ENCODE peak calls at places on chromosomes 1 and 21, in ten cellular contexts. C is CD4-positive, alpha-beta T cell; P is ovary; F is CD8-positive, alpha-beta T cell; M is Peyer's patch; V is body of pancreas; E is CD8-positive, alpha-beta memory T cell; R is brain microvascular endothelial cell; H is pancreas; D is upper lobe of right lung. J is an unnamed sample.

GRCh38 chr1:222785553-222785952 is 29.3 kb upstream of the DISP1 start:
- DNase-seq in C (no peak), P (no peak), F (no peak), M (no peak), V (no peak), E (no peak), R (no peak), H (no peak), D (no peak), J (no peak)

GRCh38 chr1:68163220-68163619 is 69.1 kb downstream of the WLS start:
- DNase-seq in C (no peak), P (no peak), F (no peak), M (no peak), V (no peak), E (no peak), R (no peak), H (no peak), D (no peak), J (no peak)

GRCh38 chr1:204408074-204408507 is 3.5 kb downstream of the PPP1R15B start:
- DNase-seq in C (peak; percentile 25), P (peak; percentile 75), F (peak; percentile 43), M (no peak), V (peak; percentile 74), E (peak; percentile 13), R (peak; percentile 43), H (peak; percentile 59), D (peak; percentile 76), J (no peak)

GRCh38 chr1:224864006-224864405 is 65.5 kb upstream of the DNAH14 start:
- DNase-seq in C (no peak), P (no peak), F (no peak), M (no peak), V (no peak), E (no peak), R (no peak), H (no peak), D (no peak), J (no peak)

GRCh38 chr1:207672525-207673130 is 27.7 kb downstream of the CR1L start:
- DNase-seq in C (no peak), P (no peak), F (no peak), M (no peak), V (no peak), E (no peak), R (peak; percentile 25), H (no peak), D (no peak), J (peak; percentile 37)

GRCh38 chr1:91635763-91636162 is 135.1 kb downstream of the CDC7 start:
- DNase-seq in C (no peak), P (no peak), F (no peak), M (no peak), V (no peak), E (no peak), R (no peak), H (no peak), D (no peak), J (no peak)

GRCh38 chr21:32426066-32426465 is 13.6 kb downstream of the EVA1C start:
- DNase-seq in C (no peak), P (no peak), F (no peak), M (no peak), V (no peak), E (no peak), R (no peak), H (no peak), D (no peak), J (peak; percentile 41)

GRCh38 chr1:7097938-7098592 is 312.8 kb downstream of the CAMTA1 start:
- DNase-seq in C (no peak), P (no peak), F (no peak), M (no peak), V (peak; percentile 80), E (no peak), R (no peak), H (peak; percentile 93), D (no peak), J (no peak)

GRCh38 chr1:202697038-202697437 is 13.2 kb downstream of the SYT2 start:
- DNase-seq in C (no peak), P (no peak), F (no peak), M (peak; percentile 63), V (peak; percentile 54), E (no peak), R (no peak), H (peak; percentile 67), D (no peak), J (no peak)

GRCh38 chr1:3983181-3983580 is 83.1 kb upstream of the C1orf174 start:
- DNase-seq in C (no peak), P (no peak), F (no peak), M (no peak), V (no peak), E (no peak), R (no peak), H (no peak), D (peak; percentile 32), J (no peak)

GRCh38 chr1:162357681-162358266 is 18.9 kb downstream of the SPATA46 start:
- DNase-seq in C (no peak), P (no peak), F (no peak), M (no peak), V (no peak), E (no peak), R (peak; percentile 33), H (no peak), D (no peak), J (no peak)

GRCh38 chr1:163772266-163772665 is 450.5 kb downstream of the NUF2 start:
- DNase-seq in C (no peak), P (no peak), F (no peak), M (no peak), V (no peak), E (no peak), R (no peak), H (no peak), D (no peak), J (no peak)

GRCh38 chr1:12178511-12178910 is 11.7 kb downstream of the TNFRSF1B start:
- DNase-seq in C (no peak), P (no peak), F (no peak), M (no peak), V (no peak), E (no peak), R (no peak), H (no peak), D (no peak), J (no peak)
- H3K27ac ChIP-seq in C (peak overlapping the region; percentile 85), P (no peak overlapping the region), F (peak overlapping the region; percentile 71), M (peak overlapping the region; percentile 71), V (no peak overlapping the region), E (peak overlapping the region; percentile 76), R (peak overlapping the region; percentile 42), H (peak overlapping the region; percentile 65), D (peak overlapping the region; percentile 81), J (no peak overlapping the region)

GRCh38 chr1:169204184-169204583 is 97.7 kb downstream of the ATP1B1 start:
- DNase-seq in C (no peak), P (no peak), F (no peak), M (no peak), V (no peak), E (no peak), R (no peak), H (no peak), D (no peak), J (no peak)
- H3K27ac ChIP-seq in C (no peak overlapping the region), P (no peak overlapping the region), F (no peak overlapping the region), M (no peak overlapping the region), V (no peak overlapping the region), E (no peak overlapping the region), R (no peak overlapping the region), H (no peak overlapping the region), D (no peak overlapping the region), J (no peak overlapping the region)

GRCh38 chr1:210584439-210585113 is 255.9 kb downstream of the HHAT start:
- DNase-seq in C (peak; percentile 51), P (no peak), F (peak; percentile 65), M (peak; percentile 74), V (peak; percentile 73), E (peak; percentile 24), R (peak; percentile 84), H (peak; percentile 54), D (peak; percentile 76), J (peak; percentile 44)
- H3K27ac ChIP-seq in C (no peak overlapping the region), P (no peak overlapping the region), F (no peak overlapping the region), M (no peak overlapping the region), V (no peak overlapping the region), E (no peak overlapping the region), R (no peak overlapping the region), H (no peak overlapping the region), D (no peak overlapping the region), J (no peak overlapping the region)

DNA sequence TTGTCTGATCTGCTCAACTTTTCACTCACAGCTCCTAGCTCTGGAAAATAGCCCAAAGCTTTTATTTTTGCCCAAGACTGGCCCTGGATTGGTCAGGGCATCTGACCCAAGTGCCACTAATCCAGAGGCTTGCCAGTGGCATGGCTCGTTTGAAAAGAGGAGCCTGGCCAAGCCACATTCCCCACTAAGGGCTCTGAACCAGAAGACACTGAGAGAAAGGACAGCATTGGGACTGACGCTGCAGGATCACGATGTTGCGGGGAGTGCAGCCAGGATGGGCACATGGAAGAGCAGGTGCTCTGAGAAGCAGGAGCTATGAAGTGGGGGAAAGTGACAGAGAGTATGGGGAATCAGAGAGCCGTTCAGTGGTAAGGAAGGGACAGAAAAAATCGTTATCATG is 44.9 kb upstream of the TSPAN2 start:
- DNase-seq in C (no peak), P (no peak), F (no peak), M (no peak), V (no peak), E (no peak), R (no peak), H (no peak), D (no peak), J (no peak)
- H3K27ac ChIP-seq in C (no peak overlapping the region), P (no peak overlapping the region), F (no peak overlapping the region), M (no peak overlapping the region), V (no peak overlapping the region), E (no peak overlapping the region), R (peak overlapping the region; percentile 33), H (no peak overlapping the region), D (no peak overlapping the region), J (peak overlapping the region; percentile 82)

J was measured in epithelial cell of prostate.